ENCODE peak calls at places on chromosomes 12 and 14, in four cellular contexts. F, N, M and B are unnamed samples. For H3K4me1, the result is how much of the 10 kb centered on the place peaks cover.

GRCh38 chr12:26810330-26810729 is 22.7 kb downstream of the ITPR2 start:
- DNase-seq in N (peak), F (no peak), M (no peak), B (no peak)

GRCh38 chr12:83190631-83191390 is 504.1 kb downstream of the TMTC2 start:
- DNase-seq in F (no peak), N (no peak), M (no peak), B (no peak)

GRCh38 chr12:52541709-52542108 is 11.2 kb downstream of the KRT71 start:
- DNase-seq in F (no peak), M (no peak), N (no peak), B (no peak)

GRCh38 chr14:30882431-30882830 is 8.1 kb downstream of the COCH start:
- DNase-seq in F (no peak), N (no peak), M (no peak), B (no peak)

GRCh38 chr12:32362892-32363291 is 36.5 kb upstream of the FGD4 start:
- DNase-seq in F (no peak), N (no peak), M (no peak), B (no peak)

GRCh38 chr12:121578230-121579189 is 2.3 kb downstream of the KDM2B start:
- DNase-seq in M (peak), N (peak), F (peak), B (peak)

GRCh38 chr12:117367006-117367638 is 5.7 kb upstream of the NOS1 start:
- DNase-seq in F (no peak), M (peak), N (no peak), B (peak)

GRCh38 chr12:15856097-15856982 is 25.8 kb upstream of the STRAP start:
- DNase-seq in M (peak), N (no peak), F (peak), B (no peak)

GRCh38 chr14:105376521-105377440 is 21.6 kb upstream of the TEX22 start:
- DNase-seq in M (no peak), N (peak), F (no peak), B (no peak)

GRCh38 chr12:120238839-120239445 is 26.6 kb downstream of the PXN start:
- DNase-seq in N (no peak), F (no peak), M (no peak), B (no peak)
- H3K4me1 ChIP-seq in N (half or more), F (half or more), M (half or more), B (half or more)

DNA sequence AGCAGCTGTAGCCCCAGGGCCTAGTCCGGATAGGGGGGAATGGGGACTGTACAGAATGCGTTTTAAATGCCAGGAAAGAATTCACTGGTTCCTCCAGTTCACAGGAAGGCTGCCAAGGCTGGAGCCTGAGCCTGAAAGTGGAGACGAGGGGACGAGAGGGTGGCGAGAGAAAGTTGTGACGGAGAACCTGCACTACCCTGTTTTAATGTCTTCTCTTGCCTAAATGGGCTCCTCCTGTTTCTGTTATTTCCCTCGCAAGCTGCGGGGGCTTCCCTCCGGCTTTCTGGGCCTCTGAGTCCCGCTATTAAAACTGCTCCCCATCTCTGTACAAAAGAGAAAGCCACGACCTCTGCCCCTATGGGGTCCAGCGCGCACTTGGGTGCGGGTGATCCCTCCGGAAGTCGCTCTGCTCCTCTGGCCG is 4.5 kb downstream of the C1QL4 start:
- DNase-seq in N (no peak), M (no peak), F (no peak), B (no peak)
- H3K4me1 ChIP-seq in N (under half), M (under half), F (under half), B (under half)

GRCh38 chr12:116143883-116144266 is 133.6 kb downstream of the MED13L start:
- DNase-seq in M (no peak), N (no peak), F (no peak), B (no peak)

GRCh38 chr12:116145451-116145850 is 132.0 kb downstream of the MED13L start:
- DNase-seq in M (no peak), N (no peak), F (no peak), B (no peak)

GRCh38 chr12:116148844-116149243 is 128.6 kb downstream of the MED13L start:
- DNase-seq in F (no peak), N (no peak), M (no peak), B (no peak)

GRCh38 chr12:116144384-116144783 is 133.1 kb downstream of the MED13L start:
- DNase-seq in N (no peak), M (no peak), F (no peak), B (no peak)

GRCh38 chr12:116146386-116146785 is 131.1 kb downstream of the MED13L start:
- DNase-seq in F (no peak), M (no peak), N (no peak), B (no peak)
- H3K4me1 ChIP-seq in F (half or more), M (under half), N (under half), B (under half)

DNA sequence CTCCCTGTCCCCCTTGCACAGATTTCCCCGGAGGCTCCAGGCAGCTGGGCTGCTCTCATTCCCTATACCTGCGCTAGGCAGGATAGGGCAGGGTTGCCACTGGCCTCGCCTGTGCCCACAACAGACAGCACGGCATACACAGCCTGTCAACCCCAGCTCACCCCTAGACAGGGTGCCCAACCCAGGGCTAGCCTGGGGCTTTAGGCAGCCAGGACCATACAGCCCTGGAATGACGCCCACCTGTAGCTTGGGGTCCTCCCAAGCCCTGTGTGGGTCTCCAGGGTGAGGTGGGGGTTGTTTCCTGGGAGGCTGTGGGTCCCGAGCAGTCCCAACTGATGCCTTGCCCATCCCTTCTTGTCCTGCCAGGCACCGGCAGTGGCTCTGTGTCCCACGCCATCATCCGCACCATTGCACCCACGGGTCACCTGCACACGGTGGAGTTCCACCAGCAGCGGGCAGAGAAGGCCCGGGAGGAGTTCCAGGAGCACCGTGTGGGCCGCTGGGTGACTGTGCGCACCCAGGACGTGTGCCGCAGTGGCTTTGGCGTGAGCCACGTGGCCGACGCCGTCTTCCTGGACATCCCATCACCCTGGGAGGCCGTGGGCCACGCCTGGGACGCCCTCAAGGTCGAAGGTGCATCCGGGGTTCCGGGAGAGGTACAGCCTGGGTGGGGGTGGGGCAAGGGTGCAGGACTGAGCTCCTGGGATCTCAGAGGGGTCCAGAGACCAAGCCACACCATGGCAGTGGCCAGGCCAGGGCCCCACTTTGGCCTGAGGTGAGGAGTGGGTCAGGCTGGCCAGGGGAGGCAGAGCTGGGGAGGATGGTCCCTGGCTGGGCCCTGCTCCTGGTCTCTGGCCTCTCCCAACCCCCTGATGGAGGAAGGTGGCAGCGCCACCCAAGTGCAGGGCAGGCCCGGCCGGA is 3.5 kb downstream of the TRMT61A start:
- DNase-seq in N (no peak), F (no peak), M (no peak), B (no peak)
- H3K4me1 ChIP-seq in N (under half), F (under half), M (under half), B (under half)

GRCh38 chr14:106872619-106873446 is 1346.5 kb downstream of the TMEM121 start:
- DNase-seq in M (peak), F (peak), N (peak), B (peak)
- H3K4me1 ChIP-seq in M (under half), F (under half), N (under half), B (under half)

GRCh38 chr12:46549527-46550265 is 177.1 kb upstream of the SLC38A2 start:
- DNase-seq in M (no peak), F (no peak), N (no peak), B (no peak)
- H3K4me1 ChIP-seq in M (under half), F (under half), N (under half), B (under half)

GRCh38 chr14:102034301-102034700 is 52.5 kb downstream of the HSP90AA1 start:
- DNase-seq in N (no peak), F (no peak), M (no peak), B (no peak)
- H3K4me1 ChIP-seq in N (under half), F (under half), M (under half), B (under half)

GRCh38 chr12:29735604-29736003 is 48.1 kb downstream of the TMTC1 start:
- DNase-seq in M (no peak), N (no peak), F (no peak), B (no peak)
- H3K4me1 ChIP-seq in M (under half), N (under half), F (under half), B (under half)

GRCh38 chr12:54129028-54129903 is 59.5 kb downstream of the SMUG1 start:
- DNase-seq in N (no peak), M (no peak), F (no peak), B (no peak)

GRCh38 chr12:54126696-54127537 is 61.9 kb downstream of the SMUG1 start:
- DNase-seq in N (peak), M (peak), F (no peak), B (peak)

GRCh38 chr12:54125950-54126695 is 62.7 kb downstream of the SMUG1 start:
- DNase-seq in F (no peak), M (peak), N (no peak), B (peak)

GRCh38 chr12:54127538-54128259 is 61.1 kb downstream of the SMUG1 start:
- DNase-seq in F (no peak), N (no peak), M (no peak), B (no peak)

DNA sequence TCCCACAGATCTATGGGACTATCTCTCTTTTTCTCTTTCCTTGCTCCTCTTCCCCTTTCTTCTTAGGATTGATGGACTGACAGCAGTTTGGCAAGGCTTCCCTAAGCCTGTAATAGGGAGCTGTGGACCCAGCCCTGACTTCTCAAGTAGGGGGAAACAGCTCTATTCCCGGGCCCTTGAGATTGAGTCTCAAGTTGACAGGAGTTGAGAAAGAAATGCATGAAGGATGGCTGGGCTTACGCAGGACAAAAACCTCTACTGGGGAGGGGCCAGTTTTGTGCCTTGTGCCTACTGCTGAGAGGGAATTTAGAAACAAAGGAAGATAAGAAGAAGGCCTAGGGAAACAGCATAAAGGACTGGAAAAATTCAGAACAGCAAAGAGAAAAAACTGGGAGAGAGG is 60.3 kb downstream of the SMUG1 start:
- DNase-seq in N (no peak), M (no peak), F (no peak), B (no peak)
- H3K4me1 ChIP-seq in N (under half), M (under half), F (under half), B (under half)